ENCODE peak calls at places on chromosomes 4 and X, in four cellular contexts. One of them, this sample, is unnamed.
A peak's percentile ranks its signal among the peaks of the same experiment; 100 is the strongest.

GRCh38 chr4:107760281-107760947 is 40.4 kb upstream of the PAPSS1 start:
- DNase-seq in hepatocyte: peak; percentile 28
- DNase-seq in GM10248: no peak
- DNase-seq in GM23338: peak; percentile 7
- DNase-seq in this sample: peak; percentile 19

GRCh38 chr4:54213001-54213400 is 16.1 kb upstream of the PDGFRA start:
- DNase-seq in GM23338: no peak
- DNase-seq in hepatocyte: no peak
- DNase-seq in GM10248: no peak
- DNase-seq in this sample: no peak

GRCh38 chrX:47623540-47624027 is 3.9 kb upstream of the SYN1 start:
- DNase-seq in hepatocyte: peak; percentile 75
- DNase-seq in GM23338: peak; percentile 90
- DNase-seq in GM10248: no peak
- DNase-seq in this sample: peak; percentile 73

GRCh38 chr4:147361726-147362125 is 119.2 kb upstream of the EDNRA start:
- DNase-seq in hepatocyte: peak; percentile 75
- DNase-seq in GM10248: no peak
- DNase-seq in GM23338: no peak
- DNase-seq in this sample: no peak

GRCh38 chr4:20422398-20422797 is 170.7 kb downstream of the SLIT2 start:
- DNase-seq in GM10248: peak; percentile 14
- DNase-seq in GM23338: peak; percentile 79
- DNase-seq in hepatocyte: peak; percentile 71
- DNase-seq in this sample: peak; percentile 57

GRCh38 chr4:164177186-164177585 is 576.7 kb upstream of the SMIM31 start:
- DNase-seq in hepatocyte: no peak
- DNase-seq in GM10248: no peak
- DNase-seq in GM23338: no peak
- DNase-seq in this sample: no peak

GRCh38 chrX:51896626-51897025 is 3.2 kb downstream of the MAGED1 start:
- DNase-seq in GM10248: no peak
- DNase-seq in hepatocyte: no peak
- DNase-seq in GM23338: no peak
- DNase-seq in this sample: no peak

GRCh38 chrX:151397741-151398070 is 700 bp downstream of the VMA21 start:
- DNase-seq in GM23338: peak; percentile 11
- DNase-seq in hepatocyte: no peak
- DNase-seq in GM10248: no peak
- DNase-seq in this sample: no peak

GRCh38 chr4:81319657-81320056 is 104.6 kb upstream of the PRKG2 start:
- DNase-seq in GM23338: no peak
- DNase-seq in hepatocyte: peak; percentile 34
- DNase-seq in GM10248: no peak
- DNase-seq in this sample: no peak

GRCh38 chr4:140928880-140929279 is 172.7 kb upstream of the TBC1D9 start:
- DNase-seq in GM10248: no peak
- DNase-seq in hepatocyte: no peak
- DNase-seq in GM23338: no peak
- DNase-seq in this sample: no peak

GRCh38 chr4:18075823-18076433 is 54.4 kb upstream of the LCORL start:
- DNase-seq in hepatocyte: peak; percentile 7
- DNase-seq in GM23338: peak; percentile 84
- DNase-seq in GM10248: no peak
- DNase-seq in this sample: no peak

GRCh38 chr4:6141554-6141953 is 58.8 kb downstream of the JAKMIP1 start:
- DNase-seq in GM10248: no peak
- DNase-seq in hepatocyte: no peak
- DNase-seq in GM23338: no peak
- DNase-seq in this sample: no peak

GRCh38 chr4:126431049-126431448 is 1116.3 kb downstream of the FAT4 start:
- DNase-seq in hepatocyte: no peak
- DNase-seq in GM23338: no peak
- DNase-seq in GM10248: no peak
- DNase-seq in this sample: no peak

GRCh38 chrX:140762061-140762460 is 52.5 kb downstream of the LINC00632 start:
- DNase-seq in GM23338: peak; percentile 68
- DNase-seq in hepatocyte: peak; percentile 76
- DNase-seq in GM10248: peak; percentile 24
- DNase-seq in this sample: peak; percentile 44

GRCh38 chr4:110135523-110135922 is 62.9 kb downstream of the ELOVL6 start:
- DNase-seq in GM10248: no peak
- DNase-seq in hepatocyte: no peak
- DNase-seq in GM23338: no peak
- DNase-seq in this sample: no peak

GRCh38 chrX:46777971-46778810 is 19.3 kb upstream of the SLC9A7 start:
- DNase-seq in hepatocyte: no peak
- DNase-seq in GM23338: no peak
- DNase-seq in GM10248: no peak
- DNase-seq in this sample: no peak

GRCh38 chrX:149504226-149504914 is 736 bp downstream of the IDS start:
- DNase-seq in GM10248: peak; percentile 62
- DNase-seq in GM23338: peak; percentile 56
- DNase-seq in hepatocyte: peak; percentile 41
- DNase-seq in this sample: peak; percentile 76

GRCh38 chrX:54494166-54494969 is 1.7 kb downstream of the FGD1 start:
- DNase-seq in GM23338: no peak
- DNase-seq in GM10248: no peak
- DNase-seq in hepatocyte: no peak
- DNase-seq in this sample: no peak

GRCh38 chr4:15906024-15906443 is 32.5 kb downstream of the FGFBP1 start:
- DNase-seq in hepatocyte: peak; percentile 68
- DNase-seq in GM23338: peak; percentile 75
- DNase-seq in GM10248: no peak
- DNase-seq in this sample: no peak

GRCh38 chr4:39363773-39364393 is 2.3 kb downstream of the RFC1 start:
- DNase-seq in hepatocyte: no peak
- DNase-seq in GM23338: no peak
- DNase-seq in GM10248: no peak
- DNase-seq in this sample: no peak

GRCh38 chr4:154329268-154329858 is 162.2 kb downstream of the DCHS2 start:
- DNase-seq in hepatocyte: peak; percentile 48
- DNase-seq in GM10248: peak; percentile 14
- DNase-seq in GM23338: peak; percentile 60
- DNase-seq in this sample: no peak

GRCh38 chr4:172096771-172097170 is 283.6 kb downstream of the GALNTL6 start:
- DNase-seq in GM10248: no peak
- DNase-seq in hepatocyte: no peak
- DNase-seq in GM23338: no peak
- DNase-seq in this sample: no peak

GRCh38 chr4:53840643-53841042 is 223.8 kb downstream of the CHIC2 start:
- DNase-seq in GM23338: no peak
- DNase-seq in GM10248: no peak
- DNase-seq in hepatocyte: peak; percentile 31
- DNase-seq in this sample: no peak

GRCh38 chr4:173547889-173548288 is 17.9 kb upstream of the HAND2 start:
- DNase-seq in GM23338: no peak
- DNase-seq in hepatocyte: no peak
- DNase-seq in GM10248: no peak
- DNase-seq in this sample: no peak

GRCh38 chrX:17584248-17584681 is 153.0 kb upstream of the SCML1 start:
- DNase-seq in hepatocyte: no peak
- DNase-seq in GM23338: no peak
- DNase-seq in GM10248: no peak
- DNase-seq in this sample: no peak

GRCh38 chr4:144174401-144175067 is 34.0 kb upstream of the GYPA start:
- DNase-seq in GM10248: peak; percentile 41
- DNase-seq in hepatocyte: peak; percentile 74
- DNase-seq in GM23338: peak; percentile 70
- DNase-seq in this sample: no peak

GRCh38 chr4:7769308-7769841 is 170.3 kb downstream of the AFAP1 start:
- DNase-seq in hepatocyte: no peak
- DNase-seq in GM23338: no peak
- DNase-seq in GM10248: no peak
- DNase-seq in this sample: no peak

GRCh38 chr4:107853444-107854325 is 29.0 kb downstream of the SGMS2 start:
- DNase-seq in GM10248: no peak
- DNase-seq in hepatocyte: peak; percentile 48
- DNase-seq in GM23338: no peak
- DNase-seq in this sample: no peak

GRCh38 chr4:183812567-183812966 is 92.5 kb upstream of the STOX2 start:
- DNase-seq in GM23338: no peak
- DNase-seq in hepatocyte: no peak
- DNase-seq in GM10248: no peak
- DNase-seq in this sample: no peak

GRCh38 chr4:183816077-183816476 is 89.0 kb upstream of the STOX2 start:
- DNase-seq in GM23338: no peak
- DNase-seq in GM10248: no peak
- DNase-seq in hepatocyte: no peak
- DNase-seq in this sample: no peak

GRCh38 chr4:183821090-183821853 is 83.8 kb upstream of the STOX2 start:
- DNase-seq in hepatocyte: no peak
- DNase-seq in GM23338: no peak
- DNase-seq in GM10248: no peak
- DNase-seq in this sample: no peak

DNA sequence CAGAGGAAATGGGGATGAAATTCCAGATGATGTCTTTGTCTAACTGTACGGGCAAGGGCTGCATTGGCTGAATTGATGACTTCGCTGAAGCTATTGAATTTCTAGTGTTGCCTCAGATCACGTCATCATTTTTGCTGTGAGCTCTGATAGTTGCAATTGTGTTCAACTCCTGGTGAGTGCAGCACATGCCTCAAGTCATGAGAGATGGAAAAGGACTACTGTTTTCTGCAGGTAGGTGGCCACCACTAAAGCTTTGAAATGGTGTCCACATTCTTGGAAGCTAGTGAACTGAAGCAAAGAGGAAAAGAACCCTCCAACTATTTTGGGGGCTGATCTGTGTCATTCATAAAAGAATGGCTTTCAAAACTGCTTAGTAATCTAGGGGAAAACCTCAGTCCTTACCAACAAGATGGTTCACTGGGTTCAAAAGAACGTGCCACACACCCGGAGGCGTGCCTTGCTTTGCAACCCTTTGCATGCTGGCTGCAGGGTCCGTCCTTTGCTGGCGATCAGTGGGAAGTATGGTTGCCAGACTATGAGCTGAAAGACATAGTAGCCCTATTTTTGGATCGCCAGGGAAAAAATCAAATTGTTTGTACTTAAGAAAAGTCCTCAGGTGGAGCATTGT is 88.1 kb upstream of the STOX2 start:
- DNase-seq in GM23338: no peak
- DNase-seq in GM10248: no peak
- DNase-seq in hepatocyte: no peak
- DNase-seq in this sample: no peak
- TF ChIP-seq CTCF in GM23338: no peak
- TF ChIP-seq CTCF in GM10248: no peak
- TF ChIP-seq CTCF in hepatocyte: no peak
- TF ChIP-seq CTCF in this sample: no peak

DNA sequence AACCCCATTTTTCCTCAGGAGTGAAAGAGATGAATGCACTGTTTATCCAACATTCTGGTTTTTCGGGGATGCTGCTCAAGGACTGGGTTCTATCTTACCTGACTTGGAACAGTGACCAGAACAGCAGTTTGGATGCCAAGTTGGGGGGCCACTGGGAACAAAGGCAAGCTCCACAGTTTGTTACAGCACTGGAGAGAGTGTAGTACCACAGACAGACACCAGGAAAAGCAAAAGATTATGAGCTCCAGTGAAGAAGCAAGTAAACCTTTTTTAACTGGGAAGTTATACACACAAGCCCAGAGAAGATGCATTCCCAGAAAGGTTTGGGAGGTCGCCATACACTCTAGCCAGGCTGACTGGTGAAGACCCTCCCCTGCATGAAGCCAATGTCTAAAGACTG is 13.6 kb downstream of the C4orf36 start:
- DNase-seq in GM10248: no peak
- DNase-seq in hepatocyte: no peak
- DNase-seq in GM23338: peak; percentile 67
- DNase-seq in this sample: no peak
- TF ChIP-seq CTCF in GM10248: no peak
- TF ChIP-seq CTCF in hepatocyte: no peak
- TF ChIP-seq CTCF in GM23338: peak; percentile 6
- TF ChIP-seq CTCF in this sample: no peak

GRCh38 chrX:41326431-41326830 is 7.5 kb upstream of the DDX3X start:
- DNase-seq in hepatocyte: no peak
- DNase-seq in GM23338: no peak
- DNase-seq in GM10248: no peak
- DNase-seq in this sample: no peak
- TF ChIP-seq CTCF in hepatocyte: no peak
- TF ChIP-seq CTCF in GM23338: no peak
- TF ChIP-seq CTCF in GM10248: no peak
- TF ChIP-seq CTCF in this sample: no peak

GRCh38 chrX:103309860-103310591 is 764 bp downstream of the BEX2 start:
- DNase-seq in hepatocyte: peak; percentile 3
- DNase-seq in GM10248: no peak
- DNase-seq in GM23338: peak; percentile 33
- DNase-seq in this sample: peak; percentile 17
- TF ChIP-seq CTCF in hepatocyte: no peak
- TF ChIP-seq CTCF in GM10248: no peak
- TF ChIP-seq CTCF in GM23338: no peak
- TF ChIP-seq CTCF in this sample: no peak

This sample was measured in glutamatergic neuron.